ENCODE peak calls at places on chromosomes 13 and 19, in eight cellular contexts. One of them, this sample, is unnamed.

GRCh38 chr13:48600374-48601364 is 53.1 kb upstream of the CYSLTR2 start:
- DNase-seq in iPS-NIHi11: no peak
- DNase-seq in fibroblast of mammary gland: peak; percentile 32
- DNase-seq in T-helper 1 cell: no peak
- DNase-seq in HEK293T: no peak
- DNase-seq in NCI-H187 treated with DMSO at 0.1 percent for 48 hours: no peak
- DNase-seq in activated CD4-positive, CD25-positive, alpha-beta regulatory T cell treated with anti-CD3 and anti-CD28 coated beads, Interleukin-2, amount 50 U/mL, for 16 hours: no peak
- DNase-seq in HFFc6: no peak
- DNase-seq in this sample: no peak

GRCh38 chr13:47109028-47109427 is 212.2 kb upstream of the HTR2A start:
- DNase-seq in iPS-NIHi11: no peak
- DNase-seq in fibroblast of mammary gland: peak; percentile 15
- DNase-seq in T-helper 1 cell: no peak
- DNase-seq in HEK293T: no peak
- DNase-seq in NCI-H187 treated with DMSO at 0.1 percent for 48 hours: no peak
- DNase-seq in activated CD4-positive, CD25-positive, alpha-beta regulatory T cell treated with anti-CD3 and anti-CD28 coated beads, Interleukin-2, amount 50 U/mL, for 16 hours: no peak
- DNase-seq in HFFc6: no peak
- DNase-seq in this sample: no peak

GRCh38 chr19:46426506-46427162 is 2.1 kb downstream of the PNMA8C start:
- DNase-seq in iPS-NIHi11: peak; percentile 90
- DNase-seq in fibroblast of mammary gland: peak; percentile 78
- DNase-seq in T-helper 1 cell: no peak
- DNase-seq in HEK293T: no peak
- DNase-seq in NCI-H187 treated with DMSO at 0.1 percent for 48 hours: peak; percentile 70
- DNase-seq in activated CD4-positive, CD25-positive, alpha-beta regulatory T cell treated with anti-CD3 and anti-CD28 coated beads, Interleukin-2, amount 50 U/mL, for 16 hours: no peak
- DNase-seq in HFFc6: peak; percentile 50
- DNase-seq in this sample: peak; percentile 72

GRCh38 chr13:109756778-109757177 is 29.6 kb downstream of the IRS2 start:
- DNase-seq in iPS-NIHi11: no peak
- DNase-seq in fibroblast of mammary gland: no peak
- DNase-seq in T-helper 1 cell: no peak
- DNase-seq in HEK293T: no peak
- DNase-seq in NCI-H187 treated with DMSO at 0.1 percent for 48 hours: no peak
- DNase-seq in activated CD4-positive, CD25-positive, alpha-beta regulatory T cell treated with anti-CD3 and anti-CD28 coated beads, Interleukin-2, amount 50 U/mL, for 16 hours: no peak
- DNase-seq in HFFc6: no peak
- DNase-seq in this sample: peak; percentile 74

GRCh38 chr13:21894091-21894490 is 223.2 kb downstream of the FGF9 start:
- DNase-seq in iPS-NIHi11: no peak
- DNase-seq in fibroblast of mammary gland: no peak
- DNase-seq in T-helper 1 cell: no peak
- DNase-seq in HEK293T: no peak
- DNase-seq in NCI-H187 treated with DMSO at 0.1 percent for 48 hours: no peak
- DNase-seq in activated CD4-positive, CD25-positive, alpha-beta regulatory T cell treated with anti-CD3 and anti-CD28 coated beads, Interleukin-2, amount 50 U/mL, for 16 hours: no peak
- DNase-seq in HFFc6: no peak
- DNase-seq in this sample: no peak

GRCh38 chr13:32495429-32495828 is 43.2 kb downstream of the N4BP2L2 start:
- DNase-seq in iPS-NIHi11: no peak
- DNase-seq in fibroblast of mammary gland: no peak
- DNase-seq in T-helper 1 cell: no peak
- DNase-seq in HEK293T: no peak
- DNase-seq in NCI-H187 treated with DMSO at 0.1 percent for 48 hours: no peak
- DNase-seq in activated CD4-positive, CD25-positive, alpha-beta regulatory T cell treated with anti-CD3 and anti-CD28 coated beads, Interleukin-2, amount 50 U/mL, for 16 hours: no peak
- DNase-seq in HFFc6: no peak
- DNase-seq in this sample: no peak

GRCh38 chr19:35142531-35143230 is 374 bp upstream of the FXYD7 start:
- DNase-seq in iPS-NIHi11: peak; percentile 76
- DNase-seq in fibroblast of mammary gland: no peak
- DNase-seq in T-helper 1 cell: peak; percentile 50
- DNase-seq in HEK293T: peak; percentile 63
- DNase-seq in NCI-H187 treated with DMSO at 0.1 percent for 48 hours: no peak
- DNase-seq in activated CD4-positive, CD25-positive, alpha-beta regulatory T cell treated with anti-CD3 and anti-CD28 coated beads, Interleukin-2, amount 50 U/mL, for 16 hours: peak; percentile 55
- DNase-seq in HFFc6: no peak
- DNase-seq in this sample: no peak

GRCh38 chr13:112431734-112432133 is 55.6 kb downstream of the SPACA7 start:
- DNase-seq in iPS-NIHi11: no peak
- DNase-seq in fibroblast of mammary gland: no peak
- DNase-seq in T-helper 1 cell: no peak
- DNase-seq in HEK293T: no peak
- DNase-seq in NCI-H187 treated with DMSO at 0.1 percent for 48 hours: no peak
- DNase-seq in activated CD4-positive, CD25-positive, alpha-beta regulatory T cell treated with anti-CD3 and anti-CD28 coated beads, Interleukin-2, amount 50 U/mL, for 16 hours: no peak
- DNase-seq in HFFc6: no peak
- DNase-seq in this sample: no peak

GRCh38 chr13:77062097-77062496 is 35.1 kb upstream of the FBXL3 start:
- DNase-seq in iPS-NIHi11: no peak
- DNase-seq in fibroblast of mammary gland: peak; percentile 25
- DNase-seq in T-helper 1 cell: no peak
- DNase-seq in HEK293T: no peak
- DNase-seq in NCI-H187 treated with DMSO at 0.1 percent for 48 hours: no peak
- DNase-seq in activated CD4-positive, CD25-positive, alpha-beta regulatory T cell treated with anti-CD3 and anti-CD28 coated beads, Interleukin-2, amount 50 U/mL, for 16 hours: no peak
- DNase-seq in HFFc6: peak; percentile 7
- DNase-seq in this sample: no peak